ENCODE peak calls at places on chromosomes 13 and 19, in four cellular contexts. One of them, this sample, is unnamed.
A peak's percentile ranks its signal among the peaks of the same experiment; 100 is the strongest.

GRCh38 chr13:110641055-110642015 is 26.0 kb downstream of the NAXD start:
- DNase-seq in HFF-Myc: no peak
- DNase-seq in astrocyte of the cerebellum: no peak
- DNase-seq in astrocyte of the spinal cord: peak; percentile 34
- DNase-seq in this sample: no peak

GRCh38 chr19:13036366-13036976 is 41.2 kb downstream of the NFIX start:
- DNase-seq in HFF-Myc: no peak
- DNase-seq in astrocyte of the cerebellum: no peak
- DNase-seq in astrocyte of the spinal cord: peak; percentile 70
- DNase-seq in this sample: no peak

GRCh38 chr13:74202129-74202528 is 67.9 kb upstream of the KLF12 start:
- DNase-seq in HFF-Myc: no peak
- DNase-seq in astrocyte of the cerebellum: no peak
- DNase-seq in astrocyte of the spinal cord: no peak
- DNase-seq in this sample: no peak

GRCh38 chr13:33168326-33168960 is 117.1 kb downstream of the STARD13 start:
- DNase-seq in HFF-Myc: no peak
- DNase-seq in astrocyte of the cerebellum: no peak
- DNase-seq in astrocyte of the spinal cord: peak; percentile 25
- DNase-seq in this sample: no peak

GRCh38 chr19:42563352-42564210 is 31.1 kb downstream of the CEACAM8 start:
- DNase-seq in HFF-Myc: peak; percentile 17
- DNase-seq in astrocyte of the cerebellum: peak; percentile 6
- DNase-seq in astrocyte of the spinal cord: peak; percentile 29
- DNase-seq in this sample: no peak

GRCh38 chr19:18173572-18174294 is at the start of gene IFI30:
- DNase-seq in HFF-Myc: no peak
- DNase-seq in astrocyte of the cerebellum: no peak
- DNase-seq in astrocyte of the spinal cord: no peak
- DNase-seq in this sample: no peak

GRCh38 chr13:75263741-75264407 is 218.1 kb downstream of the TBC1D4 start:
- DNase-seq in HFF-Myc: peak; percentile 19
- DNase-seq in astrocyte of the cerebellum: peak; percentile 66
- DNase-seq in astrocyte of the spinal cord: peak; percentile 72
- DNase-seq in this sample: peak; percentile 35

GRCh38 chr19:41478875-41479756 is 36.2 kb downstream of the ERICH4 start:
- DNase-seq in HFF-Myc: no peak
- DNase-seq in astrocyte of the cerebellum: no peak
- DNase-seq in astrocyte of the spinal cord: no peak
- DNase-seq in this sample: no peak

GRCh38 chr13:104683789-104684188 is 1617.6 kb upstream of the SLC10A2 start:
- DNase-seq in HFF-Myc: no peak
- DNase-seq in astrocyte of the cerebellum: no peak
- DNase-seq in astrocyte of the spinal cord: peak; percentile 2
- DNase-seq in this sample: no peak

GRCh38 chr13:50829896-50830295 is 13.6 kb downstream of the DLEU7 start:
- DNase-seq in HFF-Myc: no peak
- DNase-seq in astrocyte of the cerebellum: no peak
- DNase-seq in astrocyte of the spinal cord: no peak
- DNase-seq in this sample: peak; percentile 49

GRCh38 chr19:51549533-51550324 is 18.3 kb upstream of the SIGLEC6 start:
- DNase-seq in HFF-Myc: no peak
- DNase-seq in astrocyte of the cerebellum: no peak
- DNase-seq in astrocyte of the spinal cord: no peak
- DNase-seq in this sample: no peak

GRCh38 chr19:13241321-13242104 is 91.3 kb downstream of the IER2 start:
- DNase-seq in HFF-Myc: no peak
- DNase-seq in astrocyte of the cerebellum: no peak
- DNase-seq in astrocyte of the spinal cord: no peak
- DNase-seq in this sample: no peak

GRCh38 chr13:66216723-66217122 is 1013.4 kb downstream of the PCDH9 start:
- DNase-seq in HFF-Myc: no peak
- DNase-seq in astrocyte of the cerebellum: no peak
- DNase-seq in astrocyte of the spinal cord: peak; percentile 8
- DNase-seq in this sample: peak; percentile 84

GRCh38 chr19:44626067-44626624 is 12.8 kb downstream of the IGSF23 start:
- DNase-seq in HFF-Myc: peak; percentile 76
- DNase-seq in astrocyte of the cerebellum: peak; percentile 95
- DNase-seq in astrocyte of the spinal cord: peak; percentile 94
- DNase-seq in this sample: peak; percentile 84

GRCh38 chr13:65932587-65933239 is 1297.4 kb downstream of the PCDH9 start:
- DNase-seq in HFF-Myc: no peak
- DNase-seq in astrocyte of the cerebellum: no peak
- DNase-seq in astrocyte of the spinal cord: no peak
- DNase-seq in this sample: peak; percentile 33

GRCh38 chr13:44147222-44147621 is 226.4 kb upstream of the SERP2 start:
- DNase-seq in HFF-Myc: no peak
- DNase-seq in astrocyte of the cerebellum: no peak
- DNase-seq in astrocyte of the spinal cord: no peak
- DNase-seq in this sample: no peak

GRCh38 chr19:14441041-14441938 is 8.2 kb downstream of the PKN1 start:
- DNase-seq in HFF-Myc: no peak
- DNase-seq in astrocyte of the cerebellum: no peak
- DNase-seq in astrocyte of the spinal cord: no peak
- DNase-seq in this sample: no peak
- H3K4me3 ChIP-seq in HFF-Myc: no peak overlapping the region
- H3K4me3 ChIP-seq in astrocyte of the cerebellum: no peak overlapping the region
- H3K4me3 ChIP-seq in astrocyte of the spinal cord: no peak overlapping the region
- H3K4me3 ChIP-seq in this sample: no peak overlapping the region

GRCh38 chr13:46386426-46386995 is 541 bp downstream of the RUBCNL start:
- DNase-seq in HFF-Myc: no peak
- DNase-seq in astrocyte of the cerebellum: no peak
- DNase-seq in astrocyte of the spinal cord: peak; percentile 24
- DNase-seq in this sample: no peak
- H3K4me3 ChIP-seq in HFF-Myc: no peak overlapping the region
- H3K4me3 ChIP-seq in astrocyte of the cerebellum: peak overlapping the region; percentile 50
- H3K4me3 ChIP-seq in astrocyte of the spinal cord: peak overlapping the region; percentile 36
- H3K4me3 ChIP-seq in this sample: peak overlapping the region; percentile 61

GRCh38 chr19:8194528-8195275 is 14.5 kb upstream of the CERS4 start:
- DNase-seq in HFF-Myc: no peak
- DNase-seq in astrocyte of the cerebellum: no peak
- DNase-seq in astrocyte of the spinal cord: no peak
- DNase-seq in this sample: no peak

GRCh38 chr19:8196271-8196908 is 12.8 kb upstream of the CERS4 start:
- DNase-seq in HFF-Myc: no peak
- DNase-seq in astrocyte of the cerebellum: no peak
- DNase-seq in astrocyte of the spinal cord: no peak
- DNase-seq in this sample: no peak

DNA sequence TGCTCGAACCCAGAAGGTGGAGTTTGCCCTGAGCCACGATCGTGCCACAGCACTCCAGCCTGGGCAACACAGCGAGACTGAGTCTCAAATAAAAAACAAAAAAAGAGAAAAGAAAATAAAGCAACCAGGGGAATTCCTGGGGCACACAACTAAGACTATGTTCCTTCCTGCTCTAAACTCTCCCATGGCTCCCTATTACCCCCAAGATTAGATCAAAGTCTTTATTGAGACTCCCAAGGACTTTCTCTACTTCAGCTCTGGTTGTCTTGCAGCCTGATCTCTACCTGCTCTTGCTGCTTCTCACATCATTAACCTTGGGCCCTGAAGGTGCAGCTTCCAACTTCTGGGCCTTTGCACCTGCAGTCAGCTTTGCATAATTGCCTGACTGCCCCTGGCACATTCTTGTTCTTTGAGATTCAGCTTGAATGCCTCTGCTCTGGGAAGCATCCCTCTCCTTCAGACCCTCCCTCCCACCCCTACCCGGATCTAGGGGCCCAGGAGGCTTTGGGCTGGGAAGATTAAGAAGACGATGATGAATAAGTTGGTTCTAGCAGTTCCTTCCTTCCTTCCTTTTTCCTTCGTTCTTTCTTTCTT is 16.8 kb upstream of the CERS4 start:
- DNase-seq in HFF-Myc: no peak
- DNase-seq in astrocyte of the cerebellum: no peak
- DNase-seq in astrocyte of the spinal cord: no peak
- DNase-seq in this sample: no peak
- H3K4me3 ChIP-seq in HFF-Myc: no peak overlapping the region
- H3K4me3 ChIP-seq in astrocyte of the cerebellum: no peak overlapping the region
- H3K4me3 ChIP-seq in astrocyte of the spinal cord: no peak overlapping the region
- H3K4me3 ChIP-seq in this sample: no peak overlapping the region

GRCh38 chr19:11422163-11423068 is 3.3 kb upstream of the RGL3 start:
- DNase-seq in HFF-Myc: no peak
- DNase-seq in astrocyte of the cerebellum: no peak
- DNase-seq in astrocyte of the spinal cord: no peak
- DNase-seq in this sample: no peak
- H3K4me3 ChIP-seq in HFF-Myc: no peak overlapping the region
- H3K4me3 ChIP-seq in astrocyte of the cerebellum: no peak overlapping the region
- H3K4me3 ChIP-seq in astrocyte of the spinal cord: no peak overlapping the region
- H3K4me3 ChIP-seq in this sample: peak overlapping the region; percentile 15

GRCh38 chr19:39506598-39506943 is 7.8 kb downstream of the DLL3 start:
- DNase-seq in HFF-Myc: no peak
- DNase-seq in astrocyte of the cerebellum: no peak
- DNase-seq in astrocyte of the spinal cord: no peak
- DNase-seq in this sample: no peak

GRCh38 chr19:39509233-39509632 is 5.7 kb upstream of the SELENOV start:
- DNase-seq in HFF-Myc: no peak
- DNase-seq in astrocyte of the cerebellum: no peak
- DNase-seq in astrocyte of the spinal cord: no peak
- DNase-seq in this sample: no peak

GRCh38 chr19:39507715-39508364 is 7.1 kb upstream of the SELENOV start:
- DNase-seq in HFF-Myc: no peak
- DNase-seq in astrocyte of the cerebellum: no peak
- DNase-seq in astrocyte of the spinal cord: no peak
- DNase-seq in this sample: no peak

GRCh38 chr19:39508629-39509028 is 6.3 kb upstream of the SELENOV start:
- DNase-seq in HFF-Myc: no peak
- DNase-seq in astrocyte of the cerebellum: no peak
- DNase-seq in astrocyte of the spinal cord: no peak
- DNase-seq in this sample: no peak

GRCh38 chr19:39506944-39507714 is 7.8 kb upstream of the SELENOV start:
- DNase-seq in HFF-Myc: no peak
- DNase-seq in astrocyte of the cerebellum: no peak
- DNase-seq in astrocyte of the spinal cord: peak; percentile 68
- DNase-seq in this sample: peak; percentile 27
- H3K4me3 ChIP-seq in HFF-Myc: peak overlapping the region; percentile 61
- H3K4me3 ChIP-seq in astrocyte of the cerebellum: peak overlapping the region; percentile 59
- H3K4me3 ChIP-seq in astrocyte of the spinal cord: peak overlapping the region; percentile 50
- H3K4me3 ChIP-seq in this sample: peak overlapping the region; percentile 71

GRCh38 chr19:49425178-49425577 is at the start of gene GFY:
- DNase-seq in HFF-Myc: no peak
- DNase-seq in astrocyte of the cerebellum: no peak
- DNase-seq in astrocyte of the spinal cord: no peak
- DNase-seq in this sample: no peak

GRCh38 chr19:49422407-49423277 is 599 bp downstream of the PTH2 start:
- DNase-seq in HFF-Myc: no peak
- DNase-seq in astrocyte of the cerebellum: no peak
- DNase-seq in astrocyte of the spinal cord: no peak
- DNase-seq in this sample: no peak

GRCh38 chr19:49421878-49422202 is 1.4 kb downstream of the PTH2 start:
- DNase-seq in HFF-Myc: no peak
- DNase-seq in astrocyte of the cerebellum: no peak
- DNase-seq in astrocyte of the spinal cord: no peak
- DNase-seq in this sample: no peak

GRCh38 chr19:49423985-49424303 is 703 bp upstream of the PTH2 start:
- DNase-seq in HFF-Myc: no peak
- DNase-seq in astrocyte of the cerebellum: no peak
- DNase-seq in astrocyte of the spinal cord: no peak
- DNase-seq in this sample: no peak

DNA sequence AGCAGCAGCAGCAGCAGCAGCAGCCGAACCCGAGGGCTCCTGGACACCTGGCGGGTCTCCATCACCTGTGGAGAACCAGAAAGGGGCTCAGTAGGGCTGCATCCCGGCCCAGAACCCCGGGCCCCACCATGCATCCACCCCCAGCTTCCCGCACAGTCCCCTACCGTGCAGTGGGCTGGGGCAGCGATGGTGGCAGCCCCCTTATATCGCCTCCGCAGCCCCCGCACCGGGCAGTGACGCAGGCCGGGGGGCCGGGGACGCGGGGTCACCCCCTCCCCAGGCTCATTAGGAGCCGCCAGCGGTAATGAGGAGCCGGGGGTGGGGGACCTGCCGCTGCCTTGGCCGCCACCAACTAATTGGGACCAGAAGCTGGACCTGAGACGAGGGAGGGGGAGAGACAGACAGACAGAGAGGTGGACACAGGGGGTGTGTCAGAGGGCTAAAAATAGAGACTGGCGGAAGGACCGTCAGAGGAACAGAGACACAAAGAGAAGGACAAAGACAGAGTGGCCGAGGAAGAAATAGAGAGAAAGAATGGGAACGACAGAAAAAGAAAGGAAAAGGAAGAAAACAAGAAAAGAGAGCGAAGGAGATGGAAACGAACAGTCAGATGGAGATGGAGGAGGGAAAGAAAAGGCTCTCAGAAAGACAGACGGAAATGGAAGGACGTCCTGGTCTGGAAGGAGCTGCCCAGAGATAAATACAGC is at the start of gene PTH2:
- DNase-seq in HFF-Myc: no peak
- DNase-seq in astrocyte of the cerebellum: no peak
- DNase-seq in astrocyte of the spinal cord: no peak
- DNase-seq in this sample: no peak
- H3K4me3 ChIP-seq in HFF-Myc: no peak within 1 kb of the TSS
- H3K4me3 ChIP-seq in astrocyte of the cerebellum: no peak within 1 kb of the TSS
- H3K4me3 ChIP-seq in astrocyte of the spinal cord: no peak within 1 kb of the TSS
- H3K4me3 ChIP-seq in this sample: no peak within 1 kb of the TSS

This sample was measured in skeletal muscle cell.